ENCODE peak calls at places on chromosomes 4 and X, in ten cellular contexts. E is HEK293T; W is mesothelial cell of epicardium; H is GM23248; I is OCI-M1; U is kidney epithelial cell; K is AG04450; L is stimulated activated CD4-positive, alpha-beta T cell treated with anti-CD3 and anti-CD28 coated beads, TNF-alpha, amount 100 ng/mL, for 4 hours; Y is Calu3; A is caudate nucleus. N is an unnamed sample.
A peak's percentile ranks its signal among the peaks of the same experiment; 100 is the strongest.

GRCh38 chr4:68342139-68342538 is 7.8 kb downstream of the YTHDC1 start:
- DNase-seq in Y (no peak), K (no peak), I (no peak), H (peak; percentile 86), E (peak; percentile 5), U (peak; percentile 41), A (no peak), W (no peak), L (no peak), N (no peak)

GRCh38 chrX:153888344-153888743 is 2.4 kb upstream of the L1CAM start:
- DNase-seq in E (no peak), A (no peak), U (no peak), I (no peak), L (no peak), Y (no peak), H (no peak), W (no peak), K (no peak), N (no peak)

GRCh38 chr4:140609548-140610425 is 41.0 kb upstream of the UCP1 start:
- DNase-seq in W (no peak), K (peak; percentile 4), L (no peak), Y (peak; percentile 1), I (peak; percentile 86), U (peak; percentile 16), A (peak; percentile 10), H (peak; percentile 72), E (peak; percentile 61), N (peak; percentile 39)

GRCh38 chr4:100095729-100096595 is 94.3 kb downstream of the DDIT4L start:
- DNase-seq in U (peak; percentile 54), W (peak; percentile 38), L (peak; percentile 17), E (peak; percentile 61), K (peak; percentile 43), Y (peak; percentile 32), H (peak; percentile 91), I (peak; percentile 60), A (peak; percentile 7), N (peak; percentile 64)

GRCh38 chr4:59598233-59598618 is 1601.9 kb upstream of the ADGRL3 start:
- DNase-seq in A (no peak), I (no peak), U (no peak), K (no peak), W (no peak), E (no peak), L (no peak), H (no peak), Y (no peak), N (no peak)

GRCh38 chrX:76279007-76279406 is 106.1 kb downstream of the PBDC1 start:
- DNase-seq in L (peak; percentile 4), U (peak; percentile 1), W (peak; percentile 42), I (peak; percentile 63), K (peak; percentile 1), Y (peak; percentile 43), H (peak; percentile 42), A (peak; percentile 3), E (peak; percentile 50), N (peak; percentile 51)

GRCh38 chrX:39642071-39642470 is 455.7 kb downstream of the BCOR start:
- DNase-seq in E (no peak), K (no peak), A (no peak), I (peak; percentile 60), Y (no peak), W (no peak), U (no peak), H (no peak), L (no peak), N (no peak)

GRCh38 chr4:100008048-100008447 is 58.0 kb upstream of the H2AZ1 start:
- DNase-seq in L (no peak), I (no peak), U (no peak), A (no peak), K (peak; percentile 21), H (peak; percentile 89), Y (no peak), W (no peak), E (no peak), N (no peak)

GRCh38 chr4:139655116-139655515 is 10.5 kb upstream of the MGST2 start:
- DNase-seq in K (no peak), W (no peak), A (no peak), L (no peak), Y (no peak), I (peak; percentile 60), U (no peak), H (peak; percentile 64), E (no peak), N (peak; percentile 53)

GRCh38 chrX:154348114-154348531 is 26.3 kb downstream of the FLNA start:
- DNase-seq in A (no peak), E (no peak), U (no peak), H (peak; percentile 40), I (peak; percentile 2), K (no peak), W (no peak), L (no peak), Y (no peak), N (no peak)

GRCh38 chr4:126731062-126731461 is 901.7 kb upstream of the INTU start:
- DNase-seq in U (no peak), K (no peak), E (no peak), W (no peak), H (no peak), Y (no peak), I (no peak), A (no peak), L (no peak), N (no peak)

GRCh38 chr4:48484494-48485168 is 1.5 kb downstream of the SLC10A4 start:
- DNase-seq in E (no peak), L (no peak), W (no peak), Y (no peak), A (no peak), U (no peak), H (no peak), K (no peak), I (no peak), N (no peak)